ENCODE peak calls at places on chromosome 17, in ten cellular contexts. One of them, this sample, is unnamed.

GRCh38 chr17:55450232-55450631 is 28.6 kb upstream of the MMD start:
- DNase-seq in fibroblast of mammary gland: no peak
- DNase-seq in GM06990: no peak
- DNase-seq in Panc1: no peak
- DNase-seq in fibroblast of the aortic adventitia: no peak
- DNase-seq in A549: no peak
- DNase-seq in HFF-Myc: no peak
- DNase-seq in body of pancreas: no peak
- DNase-seq in ascending aorta: no peak
- DNase-seq in lung: no peak
- DNase-seq in this sample: no peak

GRCh38 chr17:68972119-68972704 is 17.0 kb upstream of the ABCA8 start:
- DNase-seq in GM06990: no peak
- DNase-seq in lung: no peak
- DNase-seq in fibroblast of mammary gland: peak; percentile 57
- DNase-seq in body of pancreas: no peak
- DNase-seq in Panc1: no peak
- DNase-seq in A549: peak; percentile 49
- DNase-seq in HFF-Myc: peak; percentile 20
- DNase-seq in ascending aorta: no peak
- DNase-seq in fibroblast of the aortic adventitia: peak; percentile 69
- DNase-seq in this sample: no peak

GRCh38 chr17:75828051-75828400 is 16.2 kb downstream of the UNC13D start:
- DNase-seq in lung: no peak
- DNase-seq in A549: no peak
- DNase-seq in fibroblast of mammary gland: no peak
- DNase-seq in ascending aorta: no peak
- DNase-seq in HFF-Myc: no peak
- DNase-seq in GM06990: no peak
- DNase-seq in fibroblast of the aortic adventitia: no peak
- DNase-seq in Panc1: no peak
- DNase-seq in body of pancreas: no peak
- DNase-seq in this sample: no peak

GRCh38 chr17:62017912-62018311 is 47.2 kb downstream of the MED13 start:
- DNase-seq in body of pancreas: no peak
- DNase-seq in A549: no peak
- DNase-seq in fibroblast of mammary gland: peak; percentile 9
- DNase-seq in fibroblast of the aortic adventitia: peak; percentile 17
- DNase-seq in GM06990: no peak
- DNase-seq in lung: no peak
- DNase-seq in Panc1: no peak
- DNase-seq in ascending aorta: no peak
- DNase-seq in HFF-Myc: no peak
- DNase-seq in this sample: no peak

GRCh38 chr17:83083368-83084201 is 4.2 kb downstream of the METRNL start:
- DNase-seq in ascending aorta: no peak
- DNase-seq in fibroblast of the aortic adventitia: peak; percentile 99
- DNase-seq in A549: peak; percentile 38
- DNase-seq in HFF-Myc: peak; percentile 96
- DNase-seq in body of pancreas: no peak
- DNase-seq in Panc1: no peak
- DNase-seq in lung: no peak
- DNase-seq in fibroblast of mammary gland: peak; percentile 99
- DNase-seq in GM06990: no peak
- DNase-seq in this sample: peak; percentile 43

GRCh38 chr17:83187782-83188311 is 108.4 kb downstream of the METRNL start:
- DNase-seq in lung: no peak
- DNase-seq in Panc1: no peak
- DNase-seq in fibroblast of mammary gland: no peak
- DNase-seq in HFF-Myc: no peak
- DNase-seq in A549: no peak
- DNase-seq in GM06990: no peak
- DNase-seq in fibroblast of the aortic adventitia: no peak
- DNase-seq in ascending aorta: no peak
- DNase-seq in body of pancreas: no peak
- DNase-seq in this sample: no peak

GRCh38 chr17:5780476-5780875 is 196.2 kb upstream of the NLRP1 start:
- DNase-seq in body of pancreas: no peak
- DNase-seq in Panc1: no peak
- DNase-seq in fibroblast of mammary gland: peak; percentile 65
- DNase-seq in GM06990: no peak
- DNase-seq in ascending aorta: no peak
- DNase-seq in A549: no peak
- DNase-seq in HFF-Myc: peak; percentile 59
- DNase-seq in lung: no peak
- DNase-seq in fibroblast of the aortic adventitia: peak; percentile 45
- DNase-seq in this sample: no peak

GRCh38 chr17:58325289-58325726 is 3.3 kb downstream of the TSPOAP1 start:
- DNase-seq in ascending aorta: no peak
- DNase-seq in lung: no peak
- DNase-seq in fibroblast of the aortic adventitia: no peak
- DNase-seq in A549: no peak
- DNase-seq in HFF-Myc: no peak
- DNase-seq in body of pancreas: peak; percentile 32
- DNase-seq in fibroblast of mammary gland: no peak
- DNase-seq in GM06990: peak; percentile 64
- DNase-seq in Panc1: no peak
- DNase-seq in this sample: no peak

GRCh38 chr17:1714980-1715802 is 5.0 kb upstream of the TLCD2 start:
- DNase-seq in ascending aorta: peak; percentile 79
- DNase-seq in fibroblast of the aortic adventitia: peak; percentile 99
- DNase-seq in GM06990: no peak
- DNase-seq in Panc1: no peak
- DNase-seq in fibroblast of mammary gland: peak; percentile 93
- DNase-seq in A549: peak; percentile 91
- DNase-seq in HFF-Myc: no peak
- DNase-seq in lung: peak; percentile 89
- DNase-seq in body of pancreas: peak; percentile 86
- DNase-seq in this sample: no peak

GRCh38 chr17:1712271-1712670 is 2.1 kb upstream of the TLCD2 start:
- DNase-seq in ascending aorta: no peak
- DNase-seq in body of pancreas: no peak
- DNase-seq in Panc1: no peak
- DNase-seq in HFF-Myc: no peak
- DNase-seq in fibroblast of the aortic adventitia: no peak
- DNase-seq in lung: no peak
- DNase-seq in fibroblast of mammary gland: no peak
- DNase-seq in GM06990: no peak
- DNase-seq in A549: no peak
- DNase-seq in this sample: no peak

GRCh38 chr17:1714488-1714979 is 4.4 kb upstream of the TLCD2 start:
- DNase-seq in body of pancreas: peak; percentile 97
- DNase-seq in A549: peak; percentile 95
- DNase-seq in ascending aorta: peak; percentile 91
- DNase-seq in HFF-Myc: peak; percentile 94
- DNase-seq in GM06990: no peak
- DNase-seq in fibroblast of the aortic adventitia: no peak
- DNase-seq in Panc1: no peak
- DNase-seq in fibroblast of mammary gland: peak; percentile 96
- DNase-seq in lung: peak; percentile 98
- DNase-seq in this sample: peak; percentile 68

GRCh38 chr17:1713160-1713877 is 3.1 kb upstream of the TLCD2 start:
- DNase-seq in fibroblast of mammary gland: no peak
- DNase-seq in fibroblast of the aortic adventitia: no peak
- DNase-seq in GM06990: no peak
- DNase-seq in body of pancreas: no peak
- DNase-seq in HFF-Myc: no peak
- DNase-seq in Panc1: no peak
- DNase-seq in ascending aorta: no peak
- DNase-seq in A549: no peak
- DNase-seq in lung: no peak
- DNase-seq in this sample: no peak

GRCh38 chr17:1713878-1714487 is 3.8 kb upstream of the TLCD2 start:
- DNase-seq in ascending aorta: no peak
- DNase-seq in HFF-Myc: no peak
- DNase-seq in Panc1: no peak
- DNase-seq in fibroblast of mammary gland: peak; percentile 44
- DNase-seq in body of pancreas: peak; percentile 54
- DNase-seq in fibroblast of the aortic adventitia: peak; percentile 52
- DNase-seq in A549: peak; percentile 77
- DNase-seq in lung: no peak
- DNase-seq in GM06990: no peak
- DNase-seq in this sample: no peak
- H3K4me3 ChIP-seq in ascending aorta: peak overlapping the region; percentile 99
- H3K4me3 ChIP-seq in HFF-Myc: peak overlapping the region; percentile 74
- H3K4me3 ChIP-seq in Panc1: peak overlapping the region; percentile 78
- H3K4me3 ChIP-seq in fibroblast of mammary gland: peak overlapping the region; percentile 83
- H3K4me3 ChIP-seq in body of pancreas: peak overlapping the region; percentile 12
- H3K4me3 ChIP-seq in fibroblast of the aortic adventitia: peak overlapping the region; percentile 75
- H3K4me3 ChIP-seq in A549: peak overlapping the region; percentile 87
- H3K4me3 ChIP-seq in lung: peak overlapping the region; percentile 23
- H3K4me3 ChIP-seq in GM06990: no peak overlapping the region
- H3K4me3 ChIP-seq in this sample: peak overlapping the region; percentile 77

GRCh38 chr17:72363336-72363620 is 242.5 kb downstream of the SOX9 start:
- DNase-seq in Panc1: no peak
- DNase-seq in fibroblast of mammary gland: peak; percentile 54
- DNase-seq in HFF-Myc: no peak
- DNase-seq in body of pancreas: no peak
- DNase-seq in GM06990: no peak
- DNase-seq in ascending aorta: no peak
- DNase-seq in lung: no peak
- DNase-seq in A549: no peak
- DNase-seq in fibroblast of the aortic adventitia: no peak
- DNase-seq in this sample: no peak

GRCh38 chr17:72362466-72363335 is 241.9 kb downstream of the SOX9 start:
- DNase-seq in A549: peak; percentile 55
- DNase-seq in ascending aorta: no peak
- DNase-seq in fibroblast of mammary gland: peak; percentile 93
- DNase-seq in fibroblast of the aortic adventitia: peak; percentile 53
- DNase-seq in GM06990: no peak
- DNase-seq in lung: no peak
- DNase-seq in body of pancreas: no peak
- DNase-seq in HFF-Myc: no peak
- DNase-seq in Panc1: peak; percentile 94
- DNase-seq in this sample: no peak

GRCh38 chr17:72368191-72368590 is 247.4 kb downstream of the SOX9 start:
- DNase-seq in ascending aorta: no peak
- DNase-seq in fibroblast of the aortic adventitia: no peak
- DNase-seq in Panc1: no peak
- DNase-seq in A549: no peak
- DNase-seq in body of pancreas: no peak
- DNase-seq in GM06990: no peak
- DNase-seq in HFF-Myc: no peak
- DNase-seq in lung: no peak
- DNase-seq in fibroblast of mammary gland: no peak
- DNase-seq in this sample: no peak

GRCh38 chr17:72366626-72367025 is 245.8 kb downstream of the SOX9 start:
- DNase-seq in lung: no peak
- DNase-seq in body of pancreas: no peak
- DNase-seq in fibroblast of the aortic adventitia: no peak
- DNase-seq in ascending aorta: no peak
- DNase-seq in GM06990: no peak
- DNase-seq in A549: no peak
- DNase-seq in HFF-Myc: no peak
- DNase-seq in Panc1: no peak
- DNase-seq in fibroblast of mammary gland: no peak
- DNase-seq in this sample: no peak

GRCh38 chr17:72365857-72366415 is 245.1 kb downstream of the SOX9 start:
- DNase-seq in GM06990: no peak
- DNase-seq in Panc1: no peak
- DNase-seq in HFF-Myc: peak; percentile 97
- DNase-seq in body of pancreas: no peak
- DNase-seq in lung: no peak
- DNase-seq in A549: no peak
- DNase-seq in fibroblast of the aortic adventitia: peak; percentile 45
- DNase-seq in fibroblast of mammary gland: peak; percentile 84
- DNase-seq in ascending aorta: no peak
- DNase-seq in this sample: no peak
- TF ChIP-seq CTCF in GM06990: peak; percentile 7
- TF ChIP-seq CTCF in Panc1: no peak
- TF ChIP-seq CTCF in HFF-Myc: peak; percentile 52
- TF ChIP-seq CTCF in body of pancreas: no peak
- TF ChIP-seq CTCF in lung: no peak
- TF ChIP-seq CTCF in A549: no peak
- TF ChIP-seq CTCF in fibroblast of the aortic adventitia: no peak
- TF ChIP-seq CTCF in fibroblast of mammary gland: peak; percentile 5
- TF ChIP-seq CTCF in ascending aorta: no peak
- TF ChIP-seq CTCF in this sample: no peak

GRCh38 chr17:7676533-7676932 is 10.8 kb downstream of the TP53 start:
- DNase-seq in Panc1: no peak
- DNase-seq in ascending aorta: no peak
- DNase-seq in fibroblast of mammary gland: no peak
- DNase-seq in lung: no peak
- DNase-seq in fibroblast of the aortic adventitia: no peak
- DNase-seq in A549: no peak
- DNase-seq in GM06990: no peak
- DNase-seq in body of pancreas: no peak
- DNase-seq in HFF-Myc: no peak
- DNase-seq in this sample: no peak
- H3K4me3 ChIP-seq in Panc1: no peak overlapping the region
- H3K4me3 ChIP-seq in ascending aorta: no peak overlapping the region
- H3K4me3 ChIP-seq in fibroblast of mammary gland: no peak overlapping the region
- H3K4me3 ChIP-seq in lung: no peak overlapping the region
- H3K4me3 ChIP-seq in fibroblast of the aortic adventitia: no peak overlapping the region
- H3K4me3 ChIP-seq in A549: no peak overlapping the region
- H3K4me3 ChIP-seq in GM06990: no peak overlapping the region
- H3K4me3 ChIP-seq in body of pancreas: no peak overlapping the region
- H3K4me3 ChIP-seq in HFF-Myc: no peak overlapping the region
- H3K4me3 ChIP-seq in this sample: no peak overlapping the region

GRCh38 chr17:34842235-34842634 is 119.0 kb downstream of the CCT6B start:
- DNase-seq in body of pancreas: no peak
- DNase-seq in fibroblast of mammary gland: no peak
- DNase-seq in Panc1: no peak
- DNase-seq in fibroblast of the aortic adventitia: no peak
- DNase-seq in HFF-Myc: no peak
- DNase-seq in A549: no peak
- DNase-seq in GM06990: no peak
- DNase-seq in ascending aorta: no peak
- DNase-seq in lung: no peak
- DNase-seq in this sample: no peak

GRCh38 chr17:34840758-34841157 is 120.5 kb downstream of the CCT6B start:
- DNase-seq in body of pancreas: no peak
- DNase-seq in A549: no peak
- DNase-seq in HFF-Myc: no peak
- DNase-seq in GM06990: peak; percentile 25
- DNase-seq in ascending aorta: no peak
- DNase-seq in lung: no peak
- DNase-seq in Panc1: no peak
- DNase-seq in fibroblast of the aortic adventitia: no peak
- DNase-seq in fibroblast of mammary gland: no peak
- DNase-seq in this sample: no peak

GRCh38 chr17:34841467-34841866 is 119.8 kb downstream of the CCT6B start:
- DNase-seq in lung: no peak
- DNase-seq in body of pancreas: no peak
- DNase-seq in Panc1: no peak
- DNase-seq in GM06990: no peak
- DNase-seq in HFF-Myc: no peak
- DNase-seq in fibroblast of the aortic adventitia: no peak
- DNase-seq in A549: no peak
- DNase-seq in fibroblast of mammary gland: no peak
- DNase-seq in ascending aorta: no peak
- DNase-seq in this sample: no peak

GRCh38 chr17:34847939-34848338 is 113.3 kb downstream of the CCT6B start:
- DNase-seq in A549: no peak
- DNase-seq in fibroblast of the aortic adventitia: no peak
- DNase-seq in fibroblast of mammary gland: no peak
- DNase-seq in body of pancreas: no peak
- DNase-seq in Panc1: no peak
- DNase-seq in lung: no peak
- DNase-seq in ascending aorta: no peak
- DNase-seq in HFF-Myc: no peak
- DNase-seq in GM06990: no peak
- DNase-seq in this sample: no peak

DNA sequence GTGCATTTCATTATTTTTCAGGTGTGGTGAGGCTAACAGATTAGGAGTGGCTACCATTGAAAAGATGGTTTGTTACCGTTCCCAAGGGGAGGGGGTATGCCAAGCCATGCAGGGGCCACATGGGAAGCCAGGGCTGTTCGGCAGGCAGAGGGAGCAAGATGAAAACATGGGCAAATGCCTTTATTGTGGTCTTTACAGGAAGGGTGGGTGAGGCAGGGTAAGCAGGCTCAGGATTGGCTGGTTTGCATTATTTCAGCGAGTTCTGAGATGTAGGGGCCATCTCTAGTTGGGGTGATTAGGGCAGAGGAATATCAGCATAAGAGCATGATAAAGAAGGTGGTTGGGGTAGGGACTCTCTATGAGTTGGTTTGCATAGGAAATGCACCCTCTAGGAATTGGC is 117.6 kb downstream of the CCT6B start:
- DNase-seq in A549: no peak
- DNase-seq in Panc1: no peak
- DNase-seq in GM06990: no peak
- DNase-seq in fibroblast of mammary gland: no peak
- DNase-seq in ascending aorta: no peak
- DNase-seq in HFF-Myc: no peak
- DNase-seq in lung: no peak
- DNase-seq in fibroblast of the aortic adventitia: no peak
- DNase-seq in body of pancreas: no peak
- DNase-seq in this sample: no peak
- TF ChIP-seq CTCF in A549: no peak
- TF ChIP-seq CTCF in Panc1: no peak
- TF ChIP-seq CTCF in GM06990: no peak
- TF ChIP-seq CTCF in fibroblast of mammary gland: no peak
- TF ChIP-seq CTCF in ascending aorta: no peak
- TF ChIP-seq CTCF in HFF-Myc: no peak
- TF ChIP-seq CTCF in lung: no peak
- TF ChIP-seq CTCF in fibroblast of the aortic adventitia: no peak
- TF ChIP-seq CTCF in body of pancreas: no peak
- TF ChIP-seq CTCF in this sample: no peak

This sample was measured in epithelial cell of proximal tubule.